ENCODE peak calls at places on chromosome 3, in four cellular contexts. A is HepG2, U is K562, I is HCT116. Q is an unnamed sample.

GRCh38 chr3:10553586-10554235 is 48.3 kb upstream of the ATP2B2 start:
- DNase-seq in A (no peak), U (peak; percentile 13), I (no peak), Q (no peak)

GRCh38 chr3:49563040-49563578 is 8.8 kb downstream of the BSN start:
- DNase-seq in A (no peak), U (no peak), I (no peak), Q (no peak)

GRCh38 chr3:194833511-194833910 is 147.8 kb downstream of the FAM43A start:
- DNase-seq in A (no peak), U (no peak), I (no peak), Q (no peak)

GRCh38 chr3:184574552-184575430 is 13.2 kb downstream of the EPHB3 start:
- DNase-seq in A (no peak), U (no peak), I (no peak), Q (no peak)

GRCh38 chr3:12218161-12218560 is 59.4 kb upstream of the TIMP4 start:
- DNase-seq in A (no peak), U (no peak), I (no peak), Q (no peak)

GRCh38 chr3:146544013-146544928 is at the start of gene PLSCR1:
- DNase-seq in A (peak; percentile 81), U (peak; percentile 95), I (peak; percentile 93), Q (peak; percentile 83)

GRCh38 chr3:46812237-46812791 is 50.9 kb downstream of the MYL3 start:
- DNase-seq in A (no peak), U (peak; percentile 89), I (no peak), Q (no peak)

GRCh38 chr3:187919018-187919417 is 173.8 kb upstream of the BCL6 start:
- DNase-seq in A (no peak), U (no peak), I (no peak), Q (no peak)

GRCh38 chr3:10023587-10024310 is 2.5 kb upstream of the FANCD2 start:
- DNase-seq in A (no peak), U (peak; percentile 16), I (no peak), Q (no peak)

GRCh38 chr3:116018651-116019050 is 395.3 kb downstream of the GAP43 start:
- DNase-seq in A (no peak), U (no peak), I (no peak), Q (no peak)

GRCh38 chr3:82496890-82497560 is 735.6 kb upstream of the GBE1 start:
- DNase-seq in A (peak; percentile 38), U (no peak), I (peak; percentile 12), Q (no peak)

GRCh38 chr3:112111785-112112402 is 21.2 kb downstream of the GCSAM start:
- DNase-seq in A (peak; percentile 33), U (peak; percentile 54), I (peak; percentile 46), Q (peak; percentile 46)

GRCh38 chr3:89628856-89629255 is 521.4 kb downstream of the EPHA3 start:
- DNase-seq in A (no peak), U (no peak), I (no peak), Q (no peak)

GRCh38 chr3:132422531-132422930 is 5.2 kb downstream of the DNAJC13 start:
- DNase-seq in A (no peak), U (no peak), I (no peak), Q (no peak)

GRCh38 chr3:170585937-170586310 is at the start of gene SLC7A14:
- DNase-seq in A (no peak), U (no peak), I (no peak), Q (no peak)

GRCh38 chr3:186331043-186331442 is 31.0 kb downstream of the DGKG start:
- DNase-seq in A (no peak), U (no peak), I (no peak), Q (no peak)

GRCh38 chr3:157498374-157498773 is 4.8 kb downstream of the VEPH1 start:
- DNase-seq in A (no peak), U (no peak), I (no peak), Q (no peak)

GRCh38 chr3:16849240-16849639 is 35.5 kb upstream of the PLCL2 start:
- DNase-seq in A (no peak), U (no peak), I (no peak), Q (no peak)

GRCh38 chr3:146685050-146685814 is 80.1 kb upstream of the PLSCR5 start:
- DNase-seq in A (no peak), U (no peak), I (no peak), Q (no peak)

GRCh38 chr3:138089091-138089490 is 26.3 kb downstream of the DZIP1L start:
- DNase-seq in A (peak; percentile 11), U (no peak), I (no peak), Q (no peak)

GRCh38 chr3:23888617-23889228 is 28.1 kb downstream of the NKIRAS1 start:
- DNase-seq in A (peak; percentile 22), U (peak; percentile 58), I (peak; percentile 33), Q (peak; percentile 24)

GRCh38 chr3:13812039-13812438 is 67.8 kb downstream of the WNT7A start:
- DNase-seq in A (no peak), U (no peak), I (no peak), Q (no peak)
- TF ChIP-seq TCF7L2 in A (no peak), U (no peak), I (no peak), Q (no peak)

GRCh38 chr3:123092243-123092642 is 25.4 kb downstream of the PDIA5 start:
- DNase-seq in A (no peak), U (no peak), I (no peak), Q (no peak)
- TF ChIP-seq CTCF in A (no peak), U (no peak), I (no peak), Q (no peak)

GRCh38 chr3:31654998-31655397 is 122.3 kb downstream of the STT3B start:
- DNase-seq in A (no peak), U (no peak), I (no peak), Q (no peak)

GRCh38 chr3:31661286-31661685 is 128.6 kb downstream of the STT3B start:
- DNase-seq in A (no peak), U (no peak), I (no peak), Q (no peak)

GRCh38 chr3:31661993-31662392 is 129.3 kb downstream of the STT3B start:
- DNase-seq in A (no peak), U (no peak), I (no peak), Q (no peak)

GRCh38 chr3:31664031-31664430 is 131.3 kb downstream of the STT3B start:
- DNase-seq in A (no peak), U (no peak), I (no peak), Q (no peak)

DNA sequence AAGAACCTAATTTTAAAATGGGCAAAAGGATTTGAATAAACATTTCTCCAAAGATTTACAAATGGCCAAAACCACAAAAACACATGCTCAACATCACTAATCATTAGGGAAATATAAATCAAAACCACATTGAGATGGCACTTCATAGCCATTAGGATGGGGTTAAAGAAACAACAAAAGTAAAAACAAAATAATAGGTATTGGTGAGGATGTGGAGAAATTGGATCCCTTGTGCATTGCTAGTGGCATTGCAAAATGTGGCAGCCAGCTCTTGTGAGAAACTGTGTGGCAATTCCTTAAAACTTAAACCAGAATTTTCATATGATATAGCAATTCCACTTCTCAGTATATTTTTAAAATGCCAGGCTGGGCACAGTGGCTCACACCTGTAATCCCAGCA is 126.5 kb downstream of the STT3B start:
- DNase-seq in A (no peak), U (no peak), I (no peak), Q (no peak)
- TF ChIP-seq POLR2AphosphoS5 in A (no peak), U (no peak), I (no peak), Q (no peak)

GRCh38 chr3:153215971-153216370 is 53.9 kb downstream of the RAP2B start:
- DNase-seq in A (no peak), U (no peak), I (no peak), Q (no peak)

GRCh38 chr3:153219147-153219546 is 57.1 kb downstream of the RAP2B start:
- DNase-seq in A (no peak), U (no peak), I (no peak), Q (no peak)

GRCh38 chr3:153216928-153217327 is 54.9 kb downstream of the RAP2B start:
- DNase-seq in A (no peak), U (no peak), I (no peak), Q (no peak)

DNA sequence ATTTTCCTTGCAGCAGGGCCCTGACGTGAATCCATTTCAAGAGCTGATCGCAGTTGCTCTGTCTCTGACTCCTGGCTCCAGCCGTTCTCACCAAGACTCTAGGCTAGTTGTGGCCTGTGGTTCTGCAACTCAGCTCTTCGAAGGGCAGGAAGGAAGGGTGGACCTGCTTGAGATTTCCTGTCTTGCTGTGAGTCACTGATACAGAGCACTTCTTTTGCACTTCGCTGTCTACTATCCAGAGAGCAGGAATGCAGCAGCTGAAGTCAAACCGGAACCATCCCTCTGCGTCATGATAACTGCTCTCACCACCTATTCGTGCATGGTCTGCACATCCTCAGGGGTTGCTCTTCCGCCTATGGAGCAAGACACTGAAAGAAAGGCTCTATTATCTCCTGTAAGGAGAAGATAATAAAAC is 59.7 kb downstream of the RAP2B start:
- DNase-seq in A (no peak), U (peak; percentile 90), I (no peak), Q (peak; percentile 43)
- TF ChIP-seq TCF7L2 in A (no peak), U (no peak), I (no peak), Q (no peak)

GRCh38 chr3:129628169-129628522 is 21.7 kb upstream of the PLXND1 start:
- DNase-seq in A (no peak), U (no peak), I (no peak), Q (no peak)
- TF ChIP-seq CTCF in A (no peak), U (no peak), I (no peak), Q (no peak)

DNA sequence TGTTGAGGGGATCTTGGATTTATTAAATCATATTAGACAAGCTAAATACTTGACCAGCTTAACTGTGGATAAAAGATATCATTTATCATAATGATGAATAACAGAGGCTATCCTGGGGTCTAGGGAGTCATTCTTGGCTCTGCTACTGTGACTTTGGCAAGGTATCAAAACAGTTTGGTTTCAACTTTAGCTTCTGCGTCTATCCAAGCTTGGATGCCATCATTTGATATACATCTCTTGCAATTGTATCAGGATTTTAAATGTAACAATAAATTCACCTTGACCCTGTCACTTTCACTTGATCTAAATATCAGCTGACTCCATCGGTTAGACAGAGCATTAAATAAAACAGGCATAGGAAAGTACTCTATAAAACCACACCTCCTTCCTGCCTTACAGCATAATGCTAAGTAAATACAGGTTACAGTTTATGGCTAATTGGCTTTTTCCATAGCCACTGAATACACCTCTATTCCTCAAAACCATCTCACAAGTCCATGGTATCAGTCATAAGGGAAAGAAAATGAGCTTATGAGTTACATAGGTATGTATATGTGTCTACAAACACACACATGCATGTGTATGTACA is 262.9 kb downstream of the CTNNB1 start:
- DNase-seq in A (no peak), U (no peak), I (no peak), Q (no peak)
- TF ChIP-seq POLR2AphosphoS5 in A (no peak), U (no peak), I (no peak), Q (no peak)

GRCh38 chr3:129577356-129577755 is 29.1 kb downstream of the PLXND1 start:
- DNase-seq in A (no peak), U (no peak), I (no peak), Q (no peak)
- TF ChIP-seq TCF7L2 in A (no peak), U (no peak), I (no peak), Q (no peak)

Q was measured in Panc1.